ENCODE peak calls at places on chromosomes 1 and 21, in five cellular contexts. C, L, G, W and Q are unnamed samples. For H3K27me3, the result is how much of the 10 kb centered on the place peaks cover.

GRCh38 chr21:31476551-31477120 is 132.6 kb upstream of the TIAM1 start:
- DNase-seq in C (no peak), L (no peak), G (no peak), W (no peak), Q (no peak)

GRCh38 chr1:180343931-180344406 is 113.9 kb downstream of the LHX4 start:
- DNase-seq in C (peak), L (peak), G (no peak), W (no peak), Q (no peak)

GRCh38 chr1:90012305-90012704 is 17.4 kb downstream of the ZNF326 start:
- DNase-seq in C (no peak), L (no peak), G (no peak), W (no peak), Q (no peak)

GRCh38 chr1:174022976-174023277 is 770 bp upstream of the RC3H1 start:
- DNase-seq in C (no peak), L (no peak), G (no peak), W (no peak), Q (no peak)

GRCh38 chr1:153748903-153749302 is 21.1 kb downstream of the INTS3 start:
- DNase-seq in C (no peak), L (no peak), G (no peak), W (no peak), Q (no peak)

GRCh38 chr1:42210421-42211133 is 46.0 kb upstream of the GUCA2A start:
- DNase-seq in C (no peak), L (no peak), G (no peak), W (no peak), Q (no peak)

GRCh38 chr1:119046429-119047039 is 58.4 kb upstream of the TBX15 start:
- DNase-seq in C (no peak), L (no peak), G (no peak), W (no peak), Q (no peak)

GRCh38 chr1:243924188-243924587 is 74.1 kb upstream of the AKT3 start:
- DNase-seq in C (no peak), L (no peak), G (no peak), W (no peak), Q (no peak)

GRCh38 chr1:154749078-154749760 is 120.9 kb downstream of the KCNN3 start:
- DNase-seq in C (peak), L (peak), G (peak), W (peak), Q (no peak)

GRCh38 chr1:209643295-209644020 is 8.8 kb downstream of the LAMB3 start:
- DNase-seq in C (no peak), L (no peak), G (no peak), W (no peak), Q (no peak)

GRCh38 chr21:38478782-38479181 is 19.5 kb downstream of the ERG start:
- DNase-seq in C (peak), L (no peak), G (no peak), W (no peak), Q (no peak)

GRCh38 chr1:167317463-167317862 is 96.8 kb downstream of the POU2F1 start:
- DNase-seq in C (no peak), L (no peak), G (no peak), W (no peak), Q (no peak)

GRCh38 chr1:23704834-23705495 is 13.4 kb downstream of the RPL11 start:
- DNase-seq in C (no peak), L (no peak), G (no peak), W (no peak), Q (no peak)

GRCh38 chr21:43917515-43918384 is 52.7 kb downstream of the AGPAT3 start:
- DNase-seq in C (no peak), L (peak), G (peak), W (peak), Q (peak)

GRCh38 chr1:33074193-33074945 is 6.6 kb upstream of the AZIN2 start:
- DNase-seq in C (no peak), L (no peak), G (no peak), W (no peak), Q (no peak)

GRCh38 chr1:155981266-155982088 is 3.1 kb upstream of the ARHGEF2 start:
- DNase-seq in C (peak), L (no peak), G (no peak), W (peak), Q (no peak)

GRCh38 chr1:20727746-20728316 is 4.7 kb downstream of the SH2D5 start:
- DNase-seq in C (peak), L (no peak), G (no peak), W (peak), Q (no peak)

GRCh38 chr1:206117151-206117948 is at the start of gene AVPR1B:
- DNase-seq in C (peak), L (no peak), G (no peak), W (no peak), Q (no peak)

GRCh38 chr1:162265983-162266382 is 110.7 kb downstream of the SPATA46 start:
- DNase-seq in C (no peak), L (peak), G (no peak), W (no peak), Q (no peak)

GRCh38 chr1:19582318-19582717 is 61.8 kb upstream of the NBL1 start:
- DNase-seq in C (peak), L (peak), G (peak), W (peak), Q (peak)

GRCh38 chr1:110872745-110873435 is at the start of gene CD53:
- DNase-seq in C (peak), L (peak), G (no peak), W (no peak), Q (no peak)

GRCh38 chr21:42666023-42666747 is 12.8 kb downstream of the PDE9A start:
- DNase-seq in C (no peak), L (no peak), G (no peak), W (peak), Q (no peak)

GRCh38 chr1:162193201-162193600 is 123.7 kb downstream of the NOS1AP start:
- DNase-seq in C (no peak), L (no peak), G (no peak), W (no peak), Q (no peak)

GRCh38 chr1:110672001-110672752 is 2.6 kb downstream of the KCNA3 start:
- DNase-seq in C (no peak), L (no peak), G (no peak), W (peak), Q (no peak)

GRCh38 chr1:21238141-21238800 is 52.0 kb downstream of the ECE1 start:
- DNase-seq in C (no peak), L (no peak), G (no peak), W (no peak), Q (no peak)

GRCh38 chr1:210978316-210978993 is 155.5 kb downstream of the KCNH1 start:
- DNase-seq in C (no peak), L (no peak), G (no peak), W (no peak), Q (no peak)

GRCh38 chr21:36350282-36350910 is 30.4 kb downstream of the MORC3 start:
- DNase-seq in C (no peak), L (no peak), G (no peak), W (no peak), Q (no peak)

GRCh38 chr1:170049191-170049800 is 25.2 kb downstream of the KIFAP3 start:
- DNase-seq in C (no peak), L (no peak), G (no peak), W (no peak), Q (no peak)

GRCh38 chr1:112399456-112399855 is 3.4 kb downstream of the CTTNBP2NL start:
- DNase-seq in C (no peak), L (peak), G (no peak), W (no peak), Q (no peak)

GRCh38 chr1:247118946-247119446 is 14.8 kb upstream of the ZNF669 start:
- DNase-seq in C (peak), L (no peak), G (peak), W (peak), Q (peak)

GRCh38 chr1:15848143-15848928 is 829 bp downstream of the SPEN start:
- DNase-seq in C (peak), L (no peak), G (no peak), W (peak), Q (no peak)

GRCh38 chr1:29325675-29326074 is 89.4 kb downstream of the PTPRU start:
- DNase-seq in C (no peak), L (no peak), G (no peak), W (no peak), Q (no peak)
- H3K27me3 ChIP-seq in C (under half), L (under half), G (under half), W (under half), Q (under half)

DNA sequence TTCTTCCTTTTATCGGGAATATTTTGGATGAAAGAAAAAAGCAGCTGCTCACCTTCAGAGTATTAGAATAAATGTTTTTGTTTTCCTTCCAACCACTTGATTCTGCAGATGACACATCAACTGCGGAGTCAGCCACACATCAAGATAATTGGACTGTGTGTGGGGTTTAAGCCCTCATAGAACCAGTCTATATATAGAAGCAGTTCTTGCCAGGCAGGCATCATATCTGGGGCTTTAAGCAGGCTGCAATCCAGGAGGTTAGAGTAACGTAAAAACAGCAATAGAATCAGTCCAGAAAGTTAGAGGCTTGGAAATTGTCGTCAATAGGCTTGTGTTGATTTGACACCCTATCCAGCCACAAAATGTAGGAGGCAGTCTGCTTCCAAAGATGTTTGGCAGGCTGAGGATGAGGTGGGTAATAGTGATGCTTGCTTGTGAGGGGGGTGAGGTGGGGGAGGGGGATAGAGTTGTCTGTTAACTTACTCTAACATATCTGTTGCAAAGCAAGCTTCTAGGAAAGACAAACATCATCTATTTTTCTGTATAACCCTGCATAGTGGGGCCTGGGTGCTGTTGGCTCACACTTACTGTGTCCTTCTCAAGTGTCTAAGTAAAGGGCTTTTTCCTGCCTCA is 64.8 kb downstream of the PEX14 start:
- DNase-seq in C (no peak), L (no peak), G (no peak), W (no peak), Q (no peak)
- TF ChIP-seq REST in C (no peak), L (no peak), G (no peak), W (no peak), Q (no peak)

DNA sequence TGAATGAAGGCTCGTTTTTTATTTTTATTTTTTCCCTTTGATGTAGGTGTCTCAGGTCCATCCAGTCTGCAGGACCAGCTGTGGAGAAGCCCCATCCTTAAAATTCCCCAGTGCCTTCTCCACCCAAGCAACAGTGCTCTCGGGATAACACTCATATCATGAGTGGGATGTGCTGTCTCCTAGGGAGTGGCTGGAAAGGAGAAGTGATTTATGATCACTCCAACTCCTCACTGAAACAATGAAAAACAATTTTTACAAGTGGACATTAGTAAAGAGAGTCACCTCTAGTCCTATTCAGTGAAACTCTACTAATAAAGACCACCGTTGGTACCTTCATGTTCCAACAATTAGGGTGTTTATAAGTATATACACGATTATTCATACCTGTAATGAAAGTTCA is 3.5 kb downstream of the STUM start:
- DNase-seq in C (no peak), L (no peak), G (no peak), W (no peak), Q (no peak)
- H3K27me3 ChIP-seq in C (half or more), L (under half), G (under half), W (under half), Q (half or more)

GRCh38 chr1:225480825-225481434 is 53.1 kb upstream of the LBR start:
- DNase-seq in C (peak), L (no peak), G (peak), W (peak), Q (peak)
- TF ChIP-seq REST in C (no peak), L (no peak), G (no peak), W (no peak), Q (no peak)

DNA sequence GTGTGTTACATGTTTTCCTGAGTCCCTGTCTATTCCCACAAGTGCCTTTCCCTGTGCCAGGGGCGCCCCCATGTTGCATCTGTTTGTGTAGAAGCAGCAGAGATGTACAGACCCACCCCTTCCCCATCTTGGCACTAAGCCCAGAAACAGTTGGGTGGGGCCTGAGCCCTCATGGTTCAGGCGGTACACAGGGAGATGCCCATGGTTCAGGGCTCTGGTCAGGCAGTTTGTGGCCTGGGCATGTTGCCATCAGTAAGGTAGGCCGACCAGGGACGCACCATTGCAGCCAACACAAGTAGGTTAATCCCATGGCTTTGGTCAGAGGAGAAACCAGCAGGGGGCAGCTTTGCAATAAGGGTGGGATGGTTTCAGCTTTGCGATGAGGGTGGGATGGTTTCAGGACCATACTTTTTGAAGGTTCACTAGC is 914 bp upstream of the ADGRB2 start:
- DNase-seq in C (peak), L (no peak), G (no peak), W (peak), Q (no peak)
- H3K27me3 ChIP-seq in C (half or more), L (under half), G (under half), W (under half), Q (under half)